ENCODE peak calls at places on chromosomes 3 and 15, in four cellular contexts. One of them, this sample, is unnamed.

GRCh38 chr15:89690276-89691218 is at the start of the genes PEX11A and WDR93:
- DNase-seq in fibroblast of lung: peak
- DNase-seq in PC-3: peak
- DNase-seq in astrocyte: peak
- DNase-seq in this sample: peak

GRCh38 chr3:132669256-132669777 is 9.2 kb downstream of the UBA5 start:
- DNase-seq in astrocyte: no peak
- DNase-seq in fibroblast of lung: peak
- DNase-seq in PC-3: no peak
- DNase-seq in this sample: no peak

GRCh38 chr3:43879166-43879565 is 188.4 kb downstream of the ABHD5 start:
- DNase-seq in PC-3: peak
- DNase-seq in fibroblast of lung: no peak
- DNase-seq in astrocyte: no peak
- DNase-seq in this sample: no peak

GRCh38 chr15:36589971-36590370 is 10.5 kb downstream of the CDIN1 start:
- DNase-seq in fibroblast of lung: peak
- DNase-seq in PC-3: peak
- DNase-seq in astrocyte: peak
- DNase-seq in this sample: peak

GRCh38 chr15:51075364-51075763 is 19.3 kb downstream of the TNFAIP8L3 start:
- DNase-seq in astrocyte: no peak
- DNase-seq in PC-3: no peak
- DNase-seq in fibroblast of lung: no peak
- DNase-seq in this sample: no peak

GRCh38 chr15:66943456-66944095 is 121.8 kb upstream of the SMAD3 start:
- DNase-seq in PC-3: no peak
- DNase-seq in astrocyte: no peak
- DNase-seq in fibroblast of lung: no peak
- DNase-seq in this sample: peak

GRCh38 chr3:195021674-195022073 is 249.3 kb downstream of the XXYLT1 start:
- DNase-seq in fibroblast of lung: no peak
- DNase-seq in astrocyte: no peak
- DNase-seq in PC-3: no peak
- DNase-seq in this sample: no peak

GRCh38 chr15:51425517-51426033 is 84.1 kb downstream of the GLDN start:
- DNase-seq in fibroblast of lung: no peak
- DNase-seq in astrocyte: no peak
- DNase-seq in PC-3: peak
- DNase-seq in this sample: no peak

GRCh38 chr3:134675726-134676252 is 25.0 kb upstream of the KY start:
- DNase-seq in PC-3: peak
- DNase-seq in fibroblast of lung: peak
- DNase-seq in astrocyte: peak
- DNase-seq in this sample: no peak

GRCh38 chr3:196122021-196122687 is 40.3 kb upstream of the TFRC start:
- DNase-seq in fibroblast of lung: no peak
- DNase-seq in astrocyte: no peak
- DNase-seq in PC-3: no peak
- DNase-seq in this sample: no peak

GRCh38 chr3:191762323-191762960 is 301.5 kb downstream of the PYDC2 start:
- DNase-seq in PC-3: peak
- DNase-seq in astrocyte: peak
- DNase-seq in fibroblast of lung: peak
- DNase-seq in this sample: no peak

DNA sequence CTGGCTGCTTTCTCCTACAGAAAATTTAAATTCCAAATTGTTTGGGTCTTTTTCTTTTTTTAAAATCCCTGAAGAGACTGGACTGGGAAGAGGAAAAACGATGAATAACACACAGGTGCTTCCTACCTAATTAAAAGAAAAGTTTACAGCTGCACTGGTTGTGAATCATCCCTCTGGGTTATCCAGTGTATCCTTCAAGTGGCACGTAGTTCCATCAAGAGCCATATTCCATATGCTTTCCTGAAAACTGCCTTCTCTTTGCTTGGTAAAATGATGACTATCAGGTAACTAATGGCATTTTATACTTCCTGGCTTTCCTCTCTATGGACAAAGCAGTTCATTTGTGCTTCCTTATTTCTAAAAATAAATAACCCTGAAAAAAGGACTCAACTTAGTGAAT is 123.2 kb downstream of the MAGI1 start:
- DNase-seq in fibroblast of lung: no peak
- DNase-seq in PC-3: no peak
- DNase-seq in astrocyte: no peak
- DNase-seq in this sample: no peak
- H3K4me2 ChIP-seq in fibroblast of lung: no peak
- H3K4me2 ChIP-seq in PC-3: no peak
- H3K4me2 ChIP-seq in astrocyte: no peak
- H3K4me2 ChIP-seq in this sample: no peak

DNA sequence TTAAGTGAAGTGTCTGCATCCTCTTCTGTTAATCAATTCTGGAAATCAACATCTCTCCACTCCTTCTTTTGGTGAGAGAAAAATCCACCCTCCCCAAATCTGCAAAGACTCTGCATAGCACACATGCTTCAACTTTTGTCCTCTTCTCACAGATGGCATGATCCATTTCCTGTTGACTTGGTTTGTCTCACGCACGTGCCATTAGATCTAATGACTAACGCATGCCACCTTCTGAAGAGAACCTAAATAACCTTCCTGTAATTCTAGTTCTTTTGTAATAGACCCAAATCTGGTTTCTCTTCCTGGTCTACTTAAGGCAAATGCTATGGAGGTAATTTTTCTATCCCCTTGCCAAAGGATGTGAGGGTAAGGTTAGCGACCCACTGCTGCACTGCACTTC is 51.0 kb upstream of the ATOSA start:
- DNase-seq in PC-3: peak
- DNase-seq in fibroblast of lung: peak
- DNase-seq in astrocyte: peak
- DNase-seq in this sample: no peak
- H2AFZ ChIP-seq in PC-3: peak
- H2AFZ ChIP-seq in fibroblast of lung: no peak
- H2AFZ ChIP-seq in astrocyte: no peak
- H2AFZ ChIP-seq in this sample: no peak

DNA sequence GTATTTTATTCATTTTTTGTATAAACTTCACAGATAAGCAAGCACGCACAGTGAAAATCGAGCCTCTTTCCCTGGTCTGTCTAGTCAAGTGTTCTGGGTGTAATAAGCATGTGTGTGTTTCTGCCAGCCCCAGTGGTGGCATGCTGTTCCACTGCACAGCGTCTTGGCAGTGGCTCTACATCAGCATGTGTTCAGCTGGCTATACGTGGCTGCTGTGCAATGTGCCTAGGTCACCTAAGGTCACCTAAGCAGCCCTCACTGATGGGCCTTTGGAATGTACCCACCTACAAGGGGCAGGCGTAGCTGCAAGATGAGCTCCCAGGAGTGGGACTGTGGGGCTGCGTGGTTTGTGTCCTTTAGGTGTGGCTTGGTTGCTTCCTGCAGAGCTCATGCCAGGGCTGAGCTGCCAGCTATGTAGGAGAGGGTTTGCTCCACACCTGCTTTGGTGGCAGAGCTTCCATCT is 4.9 kb downstream of the LIMD1 start:
- DNase-seq in fibroblast of lung: no peak
- DNase-seq in PC-3: no peak
- DNase-seq in astrocyte: no peak
- DNase-seq in this sample: no peak
- H3K4me2 ChIP-seq in fibroblast of lung: peak
- H3K4me2 ChIP-seq in PC-3: peak
- H3K4me2 ChIP-seq in astrocyte: no peak
- H3K4me2 ChIP-seq in this sample: no peak

GRCh38 chr3:27628029-27628750 is 93.9 kb downstream of the EOMES start:
- DNase-seq in astrocyte: no peak
- DNase-seq in PC-3: peak
- DNase-seq in fibroblast of lung: peak
- DNase-seq in this sample: no peak

GRCh38 chr3:27617552-27617951 is 104.6 kb downstream of the EOMES start:
- DNase-seq in fibroblast of lung: no peak
- DNase-seq in PC-3: no peak
- DNase-seq in astrocyte: no peak
- DNase-seq in this sample: no peak

GRCh38 chr3:27626596-27627118 is 95.5 kb downstream of the EOMES start:
- DNase-seq in astrocyte: no peak
- DNase-seq in fibroblast of lung: no peak
- DNase-seq in PC-3: no peak
- DNase-seq in this sample: no peak

GRCh38 chr3:27625848-27626247 is 96.3 kb downstream of the EOMES start:
- DNase-seq in fibroblast of lung: no peak
- DNase-seq in astrocyte: no peak
- DNase-seq in PC-3: peak
- DNase-seq in this sample: no peak

GRCh38 chr3:27623085-27623753 is 98.9 kb downstream of the EOMES start:
- DNase-seq in astrocyte: no peak
- DNase-seq in PC-3: peak
- DNase-seq in fibroblast of lung: peak
- DNase-seq in this sample: no peak
- H2AFZ ChIP-seq in astrocyte: peak
- H2AFZ ChIP-seq in PC-3: peak
- H2AFZ ChIP-seq in fibroblast of lung: peak
- H2AFZ ChIP-seq in this sample: peak

GRCh38 chr15:73368301-73369072 is at the start of gene HCN4:
- DNase-seq in PC-3: no peak
- DNase-seq in astrocyte: no peak
- DNase-seq in fibroblast of lung: no peak
- DNase-seq in this sample: peak

GRCh38 chr15:73371812-73372211 is 3.1 kb upstream of the HCN4 start:
- DNase-seq in astrocyte: no peak
- DNase-seq in fibroblast of lung: no peak
- DNase-seq in PC-3: no peak
- DNase-seq in this sample: peak

GRCh38 chr15:73369073-73369694 is 426 bp upstream of the HCN4 start:
- DNase-seq in PC-3: no peak
- DNase-seq in fibroblast of lung: no peak
- DNase-seq in astrocyte: no peak
- DNase-seq in this sample: peak

GRCh38 chr15:73367624-73368300 is 996 bp downstream of the HCN4 start:
- DNase-seq in astrocyte: no peak
- DNase-seq in fibroblast of lung: no peak
- DNase-seq in PC-3: no peak
- DNase-seq in this sample: peak

GRCh38 chr15:73370151-73370550 is 1.4 kb upstream of the HCN4 start:
- DNase-seq in PC-3: no peak
- DNase-seq in astrocyte: no peak
- DNase-seq in fibroblast of lung: no peak
- DNase-seq in this sample: peak
- H3K4me2 ChIP-seq in PC-3: no peak
- H3K4me2 ChIP-seq in astrocyte: no peak
- H3K4me2 ChIP-seq in fibroblast of lung: no peak
- H3K4me2 ChIP-seq in this sample: no peak

DNA sequence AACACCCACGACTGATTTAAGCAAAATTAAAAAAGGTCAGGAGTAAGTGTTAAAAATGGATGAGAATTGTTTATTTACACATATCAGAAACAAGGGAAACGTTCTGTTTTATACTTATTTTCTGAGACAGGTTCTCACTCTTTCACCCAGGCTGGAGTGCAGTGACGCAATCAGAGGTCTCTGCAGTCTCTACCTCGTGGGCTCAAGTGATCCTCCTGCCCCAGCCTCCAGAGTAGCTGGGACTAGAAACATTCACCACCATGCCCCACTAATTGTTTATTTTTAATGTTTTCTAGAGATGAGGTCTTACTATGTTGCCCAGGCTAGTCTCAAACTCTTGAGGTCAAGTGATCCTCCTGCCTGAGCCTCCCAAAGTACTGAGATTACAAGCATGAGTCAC is 1080.3 kb downstream of the ROBO1 start:
- DNase-seq in astrocyte: no peak
- DNase-seq in PC-3: no peak
- DNase-seq in fibroblast of lung: no peak
- DNase-seq in this sample: no peak
- H2AFZ ChIP-seq in astrocyte: no peak
- H2AFZ ChIP-seq in PC-3: no peak
- H2AFZ ChIP-seq in fibroblast of lung: no peak
- H2AFZ ChIP-seq in this sample: no peak

GRCh38 chr15:68815598-68815997 is 5.1 kb downstream of the ANP32A start:
- DNase-seq in astrocyte: no peak
- DNase-seq in fibroblast of lung: no peak
- DNase-seq in PC-3: peak
- DNase-seq in this sample: no peak
- H3K4me2 ChIP-seq in astrocyte: no peak
- H3K4me2 ChIP-seq in fibroblast of lung: no peak
- H3K4me2 ChIP-seq in PC-3: peak
- H3K4me2 ChIP-seq in this sample: peak